ENCODE peak calls at places on chromosomes 5 and 9, in four cellular contexts. P is RKO, Y is HCT116, M is non-pigmented ciliary epithelial cell. U is an unnamed sample.

GRCh38 chr9:72554221-72554641 is 32.8 kb downstream of the TMC1 start:
- DNase-seq in P (no peak), M (peak; percentile 68), Y (no peak), U (peak; percentile 99)

GRCh38 chr5:94086194-94086593 is 344.8 kb upstream of the POU5F2 start:
- DNase-seq in M (no peak), Y (no peak), P (peak; percentile 14), U (no peak)

GRCh38 chr5:1003296-1003937 is 5.2 kb upstream of the NKD2 start:
- DNase-seq in P (no peak), Y (peak; percentile 76), M (peak; percentile 8), U (no peak)

GRCh38 chr9:69307446-69308216 is 17.4 kb upstream of the ENTREP1 start:
- DNase-seq in Y (no peak), M (peak; percentile 49), P (no peak), U (peak; percentile 14)

GRCh38 chr5:75574791-75575190 is 36.5 kb upstream of the ANKDD1B start:
- DNase-seq in P (no peak), M (no peak), Y (no peak), U (no peak)

GRCh38 chr9:95131023-95131943 is 186.2 kb downstream of the FANCC start:
- DNase-seq in M (no peak), Y (peak; percentile 21), P (peak; percentile 58), U (no peak)

GRCh38 chr5:6594066-6594465 is 38.8 kb downstream of the NSUN2 start:
- DNase-seq in Y (no peak), P (no peak), M (no peak), U (no peak)

GRCh38 chr9:4849364-4849763 is 56.6 kb downstream of the RCL1 start:
- DNase-seq in M (no peak), Y (no peak), P (no peak), U (no peak)

GRCh38 chr5:139966856-139967255 is 76.2 kb downstream of the NRG2 start:
- DNase-seq in P (no peak), Y (no peak), M (no peak), U (no peak)

GRCh38 chr5:67372887-67373286 is 176.3 kb upstream of the CD180 start:
- DNase-seq in P (no peak), Y (no peak), M (no peak), U (no peak)

GRCh38 chr5:55668356-55668755 is 43.8 kb downstream of the SLC38A9 start:
- DNase-seq in Y (peak; percentile 22), P (peak; percentile 58), M (peak; percentile 81), U (peak; percentile 42)

GRCh38 chr9:129335456-129336129 is 157.5 kb upstream of the IER5L start:
- DNase-seq in P (no peak), Y (no peak), M (no peak), U (no peak)

GRCh38 chr5:68080282-68081050 is 135.1 kb upstream of the PIK3R1 start:
- DNase-seq in M (no peak), P (no peak), Y (no peak), U (no peak)

GRCh38 chr9:70479880-70480291 is 65.4 kb upstream of the KLF9 start:
- DNase-seq in Y (no peak), P (no peak), M (peak; percentile 65), U (no peak)

GRCh38 chr9:34177906-34178697 is 741 bp upstream of the UBAP1 start:
- DNase-seq in Y (no peak), M (no peak), P (no peak), U (no peak)

GRCh38 chr5:61330341-61330878 is 1.6 kb upstream of the ZSWIM6 start:
- DNase-seq in P (peak; percentile 64), Y (no peak), M (no peak), U (no peak)

GRCh38 chr5:24397601-24398000 is 247.2 kb downstream of the CDH10 start:
- DNase-seq in M (no peak), P (no peak), Y (no peak), U (no peak)

GRCh38 chr9:78030553-78031270 is 899 bp downstream of the GNAQ start:
- DNase-seq in M (no peak), P (peak; percentile 53), Y (no peak), U (no peak)

GRCh38 chr9:6842584-6842947 is 84.8 kb downstream of the KDM4C start:
- DNase-seq in P (no peak), Y (no peak), M (no peak), U (no peak)

GRCh38 chr9:85987236-85987635 is 46.3 kb downstream of the NAA35 start:
- DNase-seq in M (no peak), Y (no peak), P (no peak), U (no peak)

GRCh38 chr5:45741110-45741509 is 44.9 kb upstream of the HCN1 start:
- DNase-seq in M (no peak), Y (no peak), P (no peak), U (no peak)

GRCh38 chr5:116531117-116531516 is 43.5 kb downstream of the SEMA6A start:
- DNase-seq in P (no peak), M (no peak), Y (no peak), U (no peak)

GRCh38 chr5:115170128-115170923 is 618 bp upstream of the TRIM36 start:
- DNase-seq in M (no peak), P (peak; percentile 63), Y (no peak), U (no peak)

GRCh38 chr9:136295055-136295454 is 8.8 kb downstream of the CCDC187 start:
- DNase-seq in M (no peak), Y (no peak), P (no peak), U (no peak)

GRCh38 chr5:159667286-159667685 is 249.0 kb upstream of the ADRA1B start:
- DNase-seq in P (no peak), M (no peak), Y (no peak), U (no peak)

GRCh38 chr9:89978185-89978584 is 373.4 kb downstream of the GADD45G start:
- DNase-seq in P (peak; percentile 32), Y (peak; percentile 4), M (no peak), U (no peak)

GRCh38 chr9:121721770-121722169 is 70.3 kb downstream of the DAB2IP start:
- DNase-seq in Y (no peak), P (no peak), M (no peak), U (no peak)

GRCh38 chr5:73996181-73996770 is 370.3 kb downstream of the ARHGEF28 start:
- DNase-seq in Y (no peak), P (no peak), M (no peak), U (no peak)

GRCh38 chr5:110769282-110769681 is 30.5 kb downstream of the SLC25A46 start:
- DNase-seq in P (no peak), Y (no peak), M (peak; percentile 53), U (peak; percentile 72)

GRCh38 chr9:132543960-132544359 is 38.4 kb upstream of the BARHL1 start:
- DNase-seq in P (no peak), Y (no peak), M (no peak), U (no peak)

GRCh38 chr5:62029303-62029702 is 276.7 kb upstream of the KIF2A start:
- DNase-seq in Y (no peak), M (peak; percentile 14), P (peak; percentile 42), U (peak; percentile 17)

GRCh38 chr9:81397735-81398381 is 291.5 kb downstream of the TLE1 start:
- DNase-seq in Y (no peak), M (no peak), P (no peak), U (no peak)

GRCh38 chr9:80796662-80797426 is 892.5 kb downstream of the TLE1 start:
- DNase-seq in P (no peak), M (no peak), Y (no peak), U (no peak)

GRCh38 chr9:112971415-112971814 is 40.6 kb downstream of the ZNF883 start:
- DNase-seq in Y (peak; percentile 29), P (peak; percentile 74), M (no peak), U (no peak)